ENCODE peak calls at places on chromosomes 5 and 9, in four cellular contexts. W is prostate gland, E is astrocyte of the spinal cord, T is HFF-Myc. G is an unnamed sample.

GRCh38 chr5:121105921-121106320 is 641.8 kb downstream of the PRR16 start:
- DNase-seq in T (no peak), E (no peak), W (no peak), G (no peak)

GRCh38 chr5:43520615-43521014 is 5.7 kb upstream of the C5orf34 start:
- DNase-seq in E (no peak), W (no peak), T (no peak), G (no peak)

GRCh38 chr5:149205625-149206523 is 64.6 kb downstream of the ABLIM3 start:
- DNase-seq in T (peak), W (no peak), E (peak), G (peak)

GRCh38 chr5:113153512-113154097 is 177.0 kb downstream of the DCP2 start:
- DNase-seq in T (peak), E (no peak), W (no peak), G (no peak)

GRCh38 chr9:6243746-6244145 is 28.1 kb downstream of the IL33 start:
- DNase-seq in T (no peak), W (no peak), E (peak), G (no peak)

GRCh38 chr9:80650964-80651555 is 1038.3 kb downstream of the TLE1 start:
- DNase-seq in T (no peak), E (peak), W (no peak), G (peak)

GRCh38 chr9:105713260-105713938 is 19.1 kb downstream of the TMEM38B start:
- DNase-seq in E (no peak), T (no peak), W (no peak), G (no peak)

GRCh38 chr5:78245126-78245525 is 49.4 kb downstream of the AP3B1 start:
- DNase-seq in E (no peak), W (no peak), T (no peak), G (peak)

GRCh38 chr9:107994638-107995037 is 505.1 kb upstream of the KLF4 start:
- DNase-seq in E (no peak), W (no peak), T (no peak), G (no peak)

GRCh38 chr5:111953351-111954127 is 196.5 kb upstream of the NREP start:
- DNase-seq in W (no peak), E (peak), T (no peak), G (peak)

GRCh38 chr9:19641046-19641445 is 147.8 kb downstream of the SLC24A2 start:
- DNase-seq in E (no peak), T (no peak), W (no peak), G (peak)

GRCh38 chr5:34717426-34718327 is 61.5 kb downstream of the RAI14 start:
- DNase-seq in W (no peak), T (peak), E (peak), G (peak)

GRCh38 chr5:79235222-79235577 is 731 bp upstream of the JMY start:
- DNase-seq in E (peak), T (no peak), W (no peak), G (peak)

GRCh38 chr5:73088026-73088425 is 32.3 kb upstream of the TMEM171 start:
- DNase-seq in E (peak), T (no peak), W (no peak), G (no peak)

GRCh38 chr9:134896834-134897583 is 16.4 kb downstream of the FCN2 start:
- DNase-seq in W (no peak), E (no peak), T (no peak), G (no peak)

GRCh38 chr5:128216860-128217531 is 133.4 kb downstream of the SLC12A2 start:
- DNase-seq in W (no peak), T (no peak), E (peak), G (peak)

GRCh38 chr9:131473891-131474290 is 28.8 kb upstream of the POMT1 start:
- DNase-seq in W (no peak), T (no peak), E (no peak), G (no peak)

GRCh38 chr5:135724475-135725065 is 109.9 kb upstream of the SLC25A48 start:
- DNase-seq in E (no peak), W (no peak), T (no peak), G (no peak)

GRCh38 chr5:135026645-135027317 is 7.2 kb downstream of the PITX1 start:
- DNase-seq in W (no peak), T (no peak), E (no peak), G (no peak)

GRCh38 chr9:2181794-2182193 is 166.6 kb downstream of the SMARCA2 start:
- DNase-seq in W (no peak), E (peak), T (no peak), G (peak)

GRCh38 chr5:95788493-95788892 is 34.0 kb downstream of the GLRX start:
- DNase-seq in W (no peak), T (no peak), E (no peak), G (no peak)

GRCh38 chr5:72160299-72160698 is 53.0 kb downstream of the MAP1B start:
- DNase-seq in W (no peak), E (peak), T (no peak), G (peak)

GRCh38 chr5:53069626-53070025 is 39.9 kb downstream of the MOCS2 start:
- DNase-seq in E (peak), W (no peak), T (no peak), G (peak)

GRCh38 chr5:138649775-138650174 is 74.6 kb upstream of the HSPA9 start:
- DNase-seq in E (no peak), T (no peak), W (no peak), G (no peak)

GRCh38 chr5:68419637-68420452 is 204.3 kb downstream of the PIK3R1 start:
- DNase-seq in T (peak), W (no peak), E (peak), G (peak)

GRCh38 chr5:139368613-139369012 is 14.5 kb downstream of the SLC23A1 start:
- DNase-seq in W (no peak), E (peak), T (no peak), G (no peak)

GRCh38 chr5:68436686-68437520 is 221.3 kb downstream of the PIK3R1 start:
- DNase-seq in T (no peak), E (peak), W (no peak), G (no peak)

GRCh38 chr5:140298183-140298601 is 4.7 kb downstream of the PFDN1 start:
- DNase-seq in W (no peak), E (peak), T (no peak), G (peak)

GRCh38 chr5:140966293-140967225 is at the start of gene PCDHAC2:
- DNase-seq in E (no peak), T (no peak), W (no peak), G (peak)

GRCh38 chr5:84696651-84697050 is 312.0 kb upstream of the EDIL3 start:
- DNase-seq in T (no peak), W (no peak), E (peak), G (no peak)

GRCh38 chr9:88196456-88196855 is 58.2 kb upstream of the SPATA31C2 start:
- DNase-seq in T (no peak), W (no peak), E (no peak), G (no peak)

GRCh38 chr9:122031806-122032205 is 61.3 kb downstream of the TTLL11 start:
- DNase-seq in W (no peak), E (peak), T (no peak), G (no peak)

GRCh38 chr9:38298503-38298902 is 94.0 kb upstream of the ALDH1B1 start:
- DNase-seq in T (no peak), E (no peak), W (no peak), G (no peak)

GRCh38 chr5:35545190-35545589 is 72.5 kb upstream of the SPEF2 start:
- DNase-seq in W (no peak), T (no peak), E (no peak), G (no peak)

GRCh38 chr9:1994180-1994579 is 21.0 kb upstream of the SMARCA2 start:
- DNase-seq in T (no peak), W (no peak), E (no peak), G (no peak)

GRCh38 chr9:109641079-109641659 is 138.8 kb upstream of the PALM2AKAP2 start:
- DNase-seq in W (no peak), E (no peak), T (no peak), G (no peak)

GRCh38 chr9:109639666-109640231 is 140.2 kb upstream of the PALM2AKAP2 start:
- DNase-seq in E (no peak), T (no peak), W (no peak), G (no peak)

DNA sequence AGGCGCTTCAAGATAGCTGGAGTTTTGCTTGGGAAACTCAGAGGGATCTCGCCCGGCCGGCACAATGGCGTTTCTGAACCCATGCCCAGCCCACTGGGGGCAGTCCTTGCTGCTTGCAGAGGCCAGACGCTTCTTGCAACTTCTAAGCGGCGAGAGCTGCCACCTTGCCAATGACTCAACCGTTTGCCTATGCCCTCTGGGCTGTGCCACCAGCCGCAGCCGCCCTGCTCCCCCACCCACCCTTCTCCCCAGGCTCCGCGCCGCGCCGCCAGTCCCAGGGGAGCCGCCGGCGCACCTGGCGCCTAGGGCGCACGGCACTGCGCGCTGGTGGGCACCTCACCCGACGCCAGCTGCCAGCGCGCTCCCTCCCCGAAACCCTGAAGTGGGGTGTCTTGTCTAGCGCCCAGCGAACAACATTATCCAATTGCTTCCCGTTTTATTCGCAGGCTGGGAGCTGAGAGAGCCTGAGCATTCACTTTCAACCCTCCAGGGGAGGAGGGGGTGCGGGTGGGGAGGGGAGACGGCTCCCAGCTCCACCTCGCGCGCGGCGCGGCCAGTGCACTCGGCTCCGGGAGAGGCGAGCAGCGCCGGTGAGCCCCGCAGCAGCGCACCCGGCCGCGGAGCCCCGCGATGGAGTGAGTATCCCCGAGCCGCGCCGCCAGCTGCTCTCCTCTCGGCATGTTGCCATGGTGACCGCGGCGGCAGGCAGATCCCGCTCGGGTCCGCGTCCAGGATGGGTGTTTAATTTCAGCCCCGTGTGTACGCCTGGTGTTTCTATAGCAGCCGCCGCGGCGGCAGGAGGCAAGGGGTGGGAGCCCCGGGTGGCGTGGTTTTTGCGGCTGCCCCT is 139.5 kb upstream of the PALM2AKAP2 start:
- DNase-seq in T (no peak), E (peak), W (peak), G (peak)
- H3K4me3 ChIP-seq in T (peak), E (peak), W (peak), G (peak)

GRCh38 chr9:133118568-133118967 is 2.5 kb downstream of the RALGDS start:
- DNase-seq in W (no peak), E (no peak), T (no peak), G (no peak)
- TF ChIP-seq CTCF in W (no peak), E (no peak), T (no peak), G (no peak)

GRCh38 chr5:56006600-56006999 is 11.8 kb upstream of the IL6ST start:
- DNase-seq in E (no peak), T (no peak), W (no peak), G (no peak)

GRCh38 chr5:56010431-56010830 is 15.7 kb upstream of the IL6ST start:
- DNase-seq in T (no peak), W (no peak), E (no peak), G (no peak)

GRCh38 chr5:56011835-56012234 is 17.1 kb upstream of the IL6ST start:
- DNase-seq in W (no peak), E (peak), T (peak), G (peak)

GRCh38 chr5:56012281-56012963 is 17.7 kb upstream of the IL6ST start:
- DNase-seq in W (no peak), T (peak), E (peak), G (peak)
- H3K4me3 ChIP-seq in W (no peak), T (no peak), E (no peak), G (peak)

DNA sequence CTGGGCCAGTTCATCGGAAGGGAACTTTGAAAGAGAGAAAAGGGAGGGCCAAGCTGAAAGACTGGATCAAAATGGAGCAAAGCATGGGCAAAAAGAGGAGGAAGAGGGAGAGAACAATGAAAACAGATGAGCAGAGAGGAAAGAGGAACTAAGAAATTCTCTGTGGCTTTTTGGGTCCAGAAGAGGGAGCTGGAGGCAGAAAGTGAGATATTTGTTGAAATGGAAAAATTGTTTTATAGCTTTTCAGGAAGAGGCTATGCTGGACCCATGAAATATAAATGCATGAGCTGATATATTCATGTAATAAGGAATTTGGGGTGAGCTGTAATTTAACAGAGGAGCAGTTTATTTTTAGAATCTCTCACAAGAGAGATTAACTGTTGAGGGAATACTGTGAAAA is 457.3 kb downstream of the DMAC1 start:
- DNase-seq in W (no peak), T (no peak), E (no peak), G (peak)
- TF ChIP-seq CTCF in W (no peak), T (peak), E (peak), G (peak)

GRCh38 chr9:109499061-109499630 is 1.0 kb upstream of the PTPN3 start:
- DNase-seq in W (no peak), E (no peak), T (no peak), G (no peak)
- H3K4me3 ChIP-seq in W (peak), E (peak), T (peak), G (peak)

DNA sequence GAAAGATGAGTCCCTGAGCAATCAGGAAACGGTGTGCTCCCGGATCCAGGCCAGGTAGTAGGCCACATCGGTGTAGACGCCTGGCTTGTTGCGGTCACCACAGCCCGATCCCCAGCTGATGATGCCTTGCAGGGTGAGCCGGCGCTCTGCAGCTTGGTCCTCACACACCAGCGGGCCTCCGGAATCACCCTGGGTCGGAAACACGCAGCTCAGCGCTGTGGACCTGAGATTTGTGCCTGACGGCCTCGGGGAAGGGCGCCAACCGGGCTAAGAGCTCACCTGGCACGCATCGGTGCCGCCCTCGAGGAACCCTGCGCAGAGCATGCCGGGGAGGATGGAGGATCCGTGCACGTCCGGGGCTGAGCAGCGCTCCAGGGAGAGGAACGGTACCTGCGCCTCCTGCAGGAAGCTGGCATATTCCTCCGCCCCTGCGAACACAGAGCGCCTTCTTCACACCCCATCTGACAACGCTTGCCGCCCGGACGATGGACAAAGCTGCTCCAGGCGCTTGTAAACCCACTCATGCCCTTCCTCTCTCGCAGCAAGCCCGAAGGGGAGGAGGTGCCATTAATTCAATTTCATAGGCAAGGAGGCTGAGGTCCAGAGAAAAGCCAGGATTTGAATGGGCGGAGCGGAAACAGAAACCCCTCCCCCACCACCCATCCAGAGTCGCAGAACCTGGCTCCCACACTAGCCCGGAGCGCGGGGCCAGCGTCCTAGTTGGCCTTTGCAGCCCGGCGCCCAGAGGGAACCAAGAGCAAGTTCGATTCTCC is 2.0 kb upstream of the PFN3 start:
- DNase-seq in T (no peak), W (peak), E (no peak), G (peak)
- TF ChIP-seq CTCF in T (peak), W (no peak), E (peak), G (peak)

GRCh38 chr5:92599217-92599810 is 981.7 kb downstream of the NR2F1-AS1 start:
- DNase-seq in T (peak), E (no peak), W (no peak), G (no peak)
- H3K4me3 ChIP-seq in T (no peak), E (no peak), W (no peak), G (no peak)

DNA sequence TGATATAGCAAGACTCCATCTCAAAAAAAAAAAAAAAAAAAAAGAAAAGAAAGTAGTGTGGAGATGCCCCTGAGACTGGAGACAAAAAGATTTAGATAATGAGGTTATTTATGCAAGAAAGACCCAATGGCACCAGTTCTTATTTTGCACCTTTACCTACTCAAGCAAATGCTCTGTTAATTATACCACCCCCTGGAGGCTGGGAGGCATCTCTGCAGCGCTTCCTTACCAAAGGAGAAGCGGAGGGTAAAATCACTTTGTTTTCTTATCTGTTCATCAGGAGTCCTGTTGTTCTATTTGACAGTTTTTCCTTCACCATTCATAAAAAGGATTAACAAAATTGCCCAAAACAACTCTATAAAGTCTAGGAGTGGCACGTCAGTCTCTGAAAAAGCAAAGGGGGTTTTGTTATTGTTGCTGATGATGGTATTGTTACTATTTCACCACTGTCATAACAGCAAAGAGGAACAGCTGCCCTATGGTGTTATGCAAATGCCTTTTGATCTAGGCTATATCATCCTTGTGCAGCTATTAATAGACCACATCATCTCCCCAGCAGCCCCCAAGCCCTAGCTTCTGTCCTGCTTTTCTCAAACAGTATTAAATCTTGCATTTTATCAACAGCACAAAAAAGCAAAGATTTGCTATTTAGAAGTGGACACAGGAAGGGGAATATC is 174.0 kb downstream of the PALM2AKAP2 start:
- DNase-seq in W (no peak), T (no peak), E (no peak), G (no peak)
- TF ChIP-seq CTCF in W (no peak), T (peak), E (peak), G (peak)

DNA sequence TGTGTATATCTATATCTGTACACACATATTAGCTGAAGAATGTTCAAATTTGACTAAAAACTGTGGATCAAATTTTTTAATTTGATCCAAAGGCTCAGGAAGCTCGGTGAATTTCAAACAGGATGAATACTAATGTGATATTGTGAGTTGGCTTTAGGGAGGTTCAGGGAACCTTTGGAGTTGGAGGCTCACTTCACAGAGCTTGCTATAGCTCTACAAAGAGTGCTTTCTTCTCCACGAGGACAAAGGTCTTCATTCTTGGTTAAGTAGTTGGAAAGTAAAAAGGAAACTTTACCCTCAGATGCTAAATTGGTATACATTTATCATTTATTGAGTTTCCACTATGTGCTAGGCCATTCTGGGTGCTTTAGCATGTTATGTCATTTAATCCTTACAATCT is 36.3 kb upstream of the MTAP start:
- DNase-seq in T (no peak), E (no peak), W (no peak), G (no peak)
- H3K4me3 ChIP-seq in T (no peak), E (no peak), W (no peak), G (no peak)

GRCh38 chr5:15594922-15595568 is 95.1 kb downstream of the FBXL7 start:
- DNase-seq in E (no peak), W (no peak), T (no peak), G (no peak)
- TF ChIP-seq CTCF in E (no peak), W (no peak), T (no peak), G (no peak)